ENCODE peak calls at places on chromosomes 6 and 20, in four cellular contexts. One of them, this sample, is unnamed. For H3K36me3, the result is how much of the 10 kb centered on the place peaks cover.

GRCh38 chr6:85185977-85186376 is 263.9 kb upstream of the NT5E start:
- DNase-seq in CD8-positive, alpha-beta T cell: no peak
- DNase-seq in fibroblast of lung: peak
- DNase-seq in Peyer's patch: no peak
- DNase-seq in this sample: no peak

GRCh38 chr6:67016921-67017460 is 1310.0 kb upstream of the EYS start:
- DNase-seq in CD8-positive, alpha-beta T cell: no peak
- DNase-seq in fibroblast of lung: no peak
- DNase-seq in Peyer's patch: no peak
- DNase-seq in this sample: no peak

GRCh38 chr6:136230219-136230980 is 19.7 kb downstream of the MTFR2 start:
- DNase-seq in CD8-positive, alpha-beta T cell: no peak
- DNase-seq in fibroblast of lung: no peak
- DNase-seq in Peyer's patch: no peak
- DNase-seq in this sample: no peak

GRCh38 chr6:87817226-87817625 is 115.2 kb upstream of the AKIRIN2 start:
- DNase-seq in CD8-positive, alpha-beta T cell: no peak
- DNase-seq in fibroblast of lung: no peak
- DNase-seq in Peyer's patch: no peak
- DNase-seq in this sample: no peak

GRCh38 chr6:139402935-139403386 is 28.5 kb upstream of the CITED2 start:
- DNase-seq in CD8-positive, alpha-beta T cell: no peak
- DNase-seq in fibroblast of lung: peak
- DNase-seq in Peyer's patch: no peak
- DNase-seq in this sample: peak

GRCh38 chr20:54228841-54229240 is 21.0 kb downstream of the PFDN4 start:
- DNase-seq in CD8-positive, alpha-beta T cell: no peak
- DNase-seq in fibroblast of lung: no peak
- DNase-seq in Peyer's patch: no peak
- DNase-seq in this sample: no peak

GRCh38 chr6:52509281-52510212 is 67.3 kb downstream of the TRAM2 start:
- DNase-seq in CD8-positive, alpha-beta T cell: no peak
- DNase-seq in fibroblast of lung: no peak
- DNase-seq in Peyer's patch: no peak
- DNase-seq in this sample: no peak

GRCh38 chr6:20747996-20748395 is 213.7 kb downstream of the CDKAL1 start:
- DNase-seq in CD8-positive, alpha-beta T cell: no peak
- DNase-seq in fibroblast of lung: no peak
- DNase-seq in Peyer's patch: no peak
- DNase-seq in this sample: no peak

GRCh38 chr20:3165473-3166337 is 6.0 kb upstream of the FASTKD5 start:
- DNase-seq in CD8-positive, alpha-beta T cell: no peak
- DNase-seq in fibroblast of lung: peak
- DNase-seq in Peyer's patch: peak
- DNase-seq in this sample: no peak

GRCh38 chr6:169885131-169885530 is 133.7 kb downstream of the ERMARD start:
- DNase-seq in CD8-positive, alpha-beta T cell: no peak
- DNase-seq in fibroblast of lung: no peak
- DNase-seq in Peyer's patch: no peak
- DNase-seq in this sample: no peak

GRCh38 chr6:147752686-147753418 is 244.4 kb downstream of the SAMD5 start:
- DNase-seq in CD8-positive, alpha-beta T cell: no peak
- DNase-seq in fibroblast of lung: no peak
- DNase-seq in Peyer's patch: no peak
- DNase-seq in this sample: no peak

GRCh38 chr6:31814677-31815024 is 432 bp downstream of the HSPA1L start:
- DNase-seq in CD8-positive, alpha-beta T cell: peak
- DNase-seq in fibroblast of lung: peak
- DNase-seq in Peyer's patch: peak
- DNase-seq in this sample: peak

GRCh38 chr6:104540743-104541142 is 319.0 kb downstream of the HACE1 start:
- DNase-seq in CD8-positive, alpha-beta T cell: no peak
- DNase-seq in fibroblast of lung: peak
- DNase-seq in Peyer's patch: no peak
- DNase-seq in this sample: no peak

GRCh38 chr6:44041461-44042260 is 85.6 kb downstream of the MRPL14 start:
- DNase-seq in CD8-positive, alpha-beta T cell: no peak
- DNase-seq in fibroblast of lung: peak
- DNase-seq in Peyer's patch: no peak
- DNase-seq in this sample: peak

GRCh38 chr6:148827421-148827820 is 80.6 kb downstream of the UST start:
- DNase-seq in CD8-positive, alpha-beta T cell: no peak
- DNase-seq in fibroblast of lung: no peak
- DNase-seq in Peyer's patch: no peak
- DNase-seq in this sample: no peak

GRCh38 chr20:31894980-31895675 is 24.7 kb downstream of the TTLL9 start:
- DNase-seq in CD8-positive, alpha-beta T cell: no peak
- DNase-seq in fibroblast of lung: peak
- DNase-seq in Peyer's patch: peak
- DNase-seq in this sample: no peak

GRCh38 chr6:71375676-71376075 is 87.1 kb downstream of the OGFRL1 start:
- DNase-seq in CD8-positive, alpha-beta T cell: no peak
- DNase-seq in fibroblast of lung: no peak
- DNase-seq in Peyer's patch: no peak
- DNase-seq in this sample: no peak

GRCh38 chr6:52392944-52393343 is 27.2 kb upstream of the EFHC1 start:
- DNase-seq in CD8-positive, alpha-beta T cell: no peak
- DNase-seq in fibroblast of lung: peak
- DNase-seq in Peyer's patch: no peak
- DNase-seq in this sample: no peak

GRCh38 chr20:24488064-24488799 is 18.8 kb downstream of the SYNDIG1 start:
- DNase-seq in CD8-positive, alpha-beta T cell: no peak
- DNase-seq in fibroblast of lung: no peak
- DNase-seq in Peyer's patch: no peak
- DNase-seq in this sample: no peak

GRCh38 chr6:39610229-39610628 is 115.0 kb downstream of the KIF6 start:
- DNase-seq in CD8-positive, alpha-beta T cell: no peak
- DNase-seq in fibroblast of lung: peak
- DNase-seq in Peyer's patch: no peak
- DNase-seq in this sample: no peak

GRCh38 chr6:148682990-148683389 is 63.8 kb upstream of the UST start:
- DNase-seq in CD8-positive, alpha-beta T cell: no peak
- DNase-seq in fibroblast of lung: no peak
- DNase-seq in Peyer's patch: no peak
- DNase-seq in this sample: no peak

GRCh38 chr6:128570439-128571063 is 50.2 kb upstream of the PTPRK start:
- DNase-seq in CD8-positive, alpha-beta T cell: no peak
- DNase-seq in fibroblast of lung: no peak
- DNase-seq in Peyer's patch: no peak
- DNase-seq in this sample: peak

GRCh38 chr6:21873562-21873961 is 280.0 kb downstream of the SOX4 start:
- DNase-seq in CD8-positive, alpha-beta T cell: no peak
- DNase-seq in fibroblast of lung: peak
- DNase-seq in Peyer's patch: no peak
- DNase-seq in this sample: no peak

GRCh38 chr6:84052204-84052882 is 18.8 kb downstream of the MRAP2 start:
- DNase-seq in CD8-positive, alpha-beta T cell: no peak
- DNase-seq in fibroblast of lung: peak
- DNase-seq in Peyer's patch: no peak
- DNase-seq in this sample: no peak

GRCh38 chr6:73610444-73611275 is 43.1 kb downstream of the SLC17A5 start:
- DNase-seq in CD8-positive, alpha-beta T cell: no peak
- DNase-seq in fibroblast of lung: peak
- DNase-seq in Peyer's patch: no peak
- DNase-seq in this sample: no peak

GRCh38 chr6:48412656-48413055 is 301.7 kb upstream of the PTCHD4 start:
- DNase-seq in CD8-positive, alpha-beta T cell: no peak
- DNase-seq in fibroblast of lung: no peak
- DNase-seq in Peyer's patch: no peak
- DNase-seq in this sample: no peak

GRCh38 chr6:81995548-81996289 is 243.2 kb upstream of the TENT5A start:
- DNase-seq in CD8-positive, alpha-beta T cell: no peak
- DNase-seq in fibroblast of lung: peak
- DNase-seq in Peyer's patch: no peak
- DNase-seq in this sample: no peak

GRCh38 chr20:7383218-7383617 is 557.0 kb downstream of the HAO1 start:
- DNase-seq in CD8-positive, alpha-beta T cell: no peak
- DNase-seq in fibroblast of lung: no peak
- DNase-seq in Peyer's patch: no peak
- DNase-seq in this sample: no peak

GRCh38 chr6:10000461-10000992 is 414.3 kb downstream of the TFAP2A start:
- DNase-seq in CD8-positive, alpha-beta T cell: no peak
- DNase-seq in fibroblast of lung: no peak
- DNase-seq in Peyer's patch: no peak
- DNase-seq in this sample: no peak

GRCh38 chr6:5213851-5214507 is 46.8 kb downstream of the LYRM4 start:
- DNase-seq in CD8-positive, alpha-beta T cell: no peak
- DNase-seq in fibroblast of lung: peak
- DNase-seq in Peyer's patch: no peak
- DNase-seq in this sample: no peak

GRCh38 chr6:166437661-166438060 is 54.9 kb upstream of the MPC1 start:
- DNase-seq in CD8-positive, alpha-beta T cell: no peak
- DNase-seq in fibroblast of lung: no peak
- DNase-seq in Peyer's patch: no peak
- DNase-seq in this sample: no peak

GRCh38 chr6:74133073-74133472 is 437.1 kb downstream of the CD109 start:
- DNase-seq in CD8-positive, alpha-beta T cell: no peak
- DNase-seq in fibroblast of lung: no peak
- DNase-seq in Peyer's patch: no peak
- DNase-seq in this sample: no peak

GRCh38 chr6:95866732-95867131 is 149.0 kb upstream of the FUT9 start:
- DNase-seq in CD8-positive, alpha-beta T cell: no peak
- DNase-seq in fibroblast of lung: no peak
- DNase-seq in Peyer's patch: no peak
- DNase-seq in this sample: no peak

GRCh38 chr6:43952746-43953145 is 174.5 kb downstream of the MRPL14 start:
- DNase-seq in CD8-positive, alpha-beta T cell: no peak
- DNase-seq in fibroblast of lung: no peak
- DNase-seq in Peyer's patch: no peak
- DNase-seq in this sample: no peak

GRCh38 chr6:41561931-41562632 is 15.9 kb downstream of the FOXP4 start:
- DNase-seq in CD8-positive, alpha-beta T cell: no peak
- DNase-seq in fibroblast of lung: no peak
- DNase-seq in Peyer's patch: no peak
- DNase-seq in this sample: no peak
- TF ChIP-seq CTCF in CD8-positive, alpha-beta T cell: no peak
- TF ChIP-seq CTCF in fibroblast of lung: no peak
- TF ChIP-seq CTCF in Peyer's patch: no peak
- TF ChIP-seq CTCF in this sample: no peak

GRCh38 chr6:50143011-50143719 is 93.4 kb upstream of the DEFB112 start:
- DNase-seq in CD8-positive, alpha-beta T cell: no peak
- DNase-seq in fibroblast of lung: peak
- DNase-seq in Peyer's patch: no peak
- DNase-seq in this sample: no peak

GRCh38 chr6:50147371-50147770 is 97.6 kb upstream of the DEFB112 start:
- DNase-seq in CD8-positive, alpha-beta T cell: no peak
- DNase-seq in fibroblast of lung: peak
- DNase-seq in Peyer's patch: no peak
- DNase-seq in this sample: no peak

GRCh38 chr6:50141100-50141499 is 91.4 kb upstream of the DEFB112 start:
- DNase-seq in CD8-positive, alpha-beta T cell: no peak
- DNase-seq in fibroblast of lung: no peak
- DNase-seq in Peyer's patch: no peak
- DNase-seq in this sample: no peak

DNA sequence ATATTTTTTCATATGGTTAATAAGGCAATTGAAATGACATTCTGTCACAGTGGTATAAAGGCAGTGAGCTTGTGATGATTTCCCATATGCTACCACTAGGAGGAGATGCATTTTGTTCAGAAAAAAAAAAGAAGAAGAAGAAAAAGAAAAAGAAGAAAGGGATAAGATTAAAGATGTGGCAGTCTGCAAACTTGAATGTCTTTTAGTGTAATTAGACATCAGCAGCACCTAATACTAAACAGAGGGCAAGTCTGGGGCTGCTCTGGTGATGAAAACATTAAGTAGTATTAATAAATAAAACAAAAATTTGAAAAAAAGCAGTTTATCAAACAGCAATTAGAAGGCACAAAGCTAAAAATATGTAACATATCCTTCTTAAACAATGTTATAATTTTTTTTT is 95.4 kb upstream of the DEFB112 start:
- DNase-seq in CD8-positive, alpha-beta T cell: no peak
- DNase-seq in fibroblast of lung: peak
- DNase-seq in Peyer's patch: no peak
- DNase-seq in this sample: no peak
- H3K4me3 ChIP-seq in CD8-positive, alpha-beta T cell: no peak
- H3K4me3 ChIP-seq in fibroblast of lung: no peak
- H3K4me3 ChIP-seq in Peyer's patch: no peak
- H3K4me3 ChIP-seq in this sample: no peak

DNA sequence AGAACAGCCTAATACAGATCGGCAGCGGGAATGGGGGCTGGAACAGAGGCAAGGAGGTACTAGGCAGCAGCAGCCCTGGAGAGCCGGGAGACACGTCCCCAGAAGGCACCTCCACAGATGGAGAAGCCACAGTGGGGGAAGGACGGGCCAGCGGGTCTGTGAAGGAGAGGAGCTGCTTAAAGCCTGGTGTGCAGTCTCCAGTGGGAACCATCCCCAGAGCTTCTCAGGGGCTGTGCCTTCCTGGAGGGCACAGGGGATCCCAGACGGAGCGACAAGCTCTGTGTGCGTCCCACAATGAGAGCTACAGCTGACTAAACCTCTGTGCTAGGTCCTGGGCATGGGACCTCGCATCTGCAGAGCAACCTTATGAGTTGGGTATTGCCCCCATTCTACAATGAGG is 50.8 kb downstream of the EZR start:
- DNase-seq in CD8-positive, alpha-beta T cell: no peak
- DNase-seq in fibroblast of lung: no peak
- DNase-seq in Peyer's patch: no peak
- DNase-seq in this sample: no peak
- H3K36me3 ChIP-seq in CD8-positive, alpha-beta T cell: half or more
- H3K36me3 ChIP-seq in fibroblast of lung: under half
- H3K36me3 ChIP-seq in Peyer's patch: half or more
- H3K36me3 ChIP-seq in this sample: under half

GRCh38 chr6:150417899-150418824 is 49.4 kb downstream of the IYD start:
- DNase-seq in CD8-positive, alpha-beta T cell: no peak
- DNase-seq in fibroblast of lung: peak
- DNase-seq in Peyer's patch: peak
- DNase-seq in this sample: peak
- TF ChIP-seq CTCF in CD8-positive, alpha-beta T cell: peak
- TF ChIP-seq CTCF in fibroblast of lung: peak
- TF ChIP-seq CTCF in Peyer's patch: peak
- TF ChIP-seq CTCF in this sample: peak

DNA sequence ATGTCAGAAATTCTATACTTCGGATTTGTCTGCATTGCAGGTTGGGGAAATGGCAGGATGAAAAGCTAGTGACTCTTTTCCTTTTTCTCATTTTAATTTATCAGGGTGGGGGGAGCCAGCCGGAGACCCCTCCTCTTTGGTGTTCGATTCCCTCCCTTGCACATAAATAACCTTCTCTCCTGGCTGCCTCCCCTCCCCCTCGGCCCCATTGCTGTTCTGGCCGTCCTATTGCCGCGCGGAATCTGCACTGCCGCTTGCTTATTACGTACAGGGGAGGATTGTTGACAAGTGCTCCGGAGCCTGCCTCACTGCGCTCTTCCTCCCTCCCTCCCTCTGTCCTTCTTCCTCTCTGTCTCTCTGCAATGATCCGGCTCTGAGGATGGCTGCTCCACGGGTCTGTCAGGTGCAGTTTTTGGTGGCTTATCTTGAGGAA is 154.7 kb downstream of the JARID2 start:
- DNase-seq in CD8-positive, alpha-beta T cell: peak
- DNase-seq in fibroblast of lung: peak
- DNase-seq in Peyer's patch: peak
- DNase-seq in this sample: no peak
- H3K4me3 ChIP-seq in CD8-positive, alpha-beta T cell: peak
- H3K4me3 ChIP-seq in fibroblast of lung: peak
- H3K4me3 ChIP-seq in Peyer's patch: peak
- H3K4me3 ChIP-seq in this sample: peak